ENCODE peak calls at places on chromosomes 7 and 10, in four cellular contexts. H, S, P and O are unnamed samples.

GRCh38 chr7:110386914-110387313 is 704.0 kb upstream of the LRRN3 start:
- DNase-seq in P (no peak), H (peak; percentile 85), S (peak; percentile 21), O (no peak)

GRCh38 chr10:129911451-129912160 is 52.5 kb downstream of the EBF3 start:
- DNase-seq in S (no peak), P (no peak), H (no peak), O (no peak)

GRCh38 chr10:30490289-30491000 is 56.5 kb downstream of the MAP3K8 start:
- DNase-seq in S (no peak), H (no peak), P (no peak), O (no peak)

GRCh38 chr10:58457761-58458616 is 54.7 kb upstream of the BICC1 start:
- DNase-seq in H (no peak), P (no peak), S (no peak), O (no peak)

GRCh38 chr7:144489504-144489903 is 86.0 kb upstream of the NOBOX start:
- DNase-seq in S (no peak), P (no peak), H (no peak), O (no peak)

GRCh38 chr7:139560678-139561077 is 37.2 kb downstream of the CLEC2L start:
- DNase-seq in P (no peak), S (no peak), H (no peak), O (no peak)

GRCh38 chr7:151590071-151590800 is 70.5 kb upstream of the RHEB start:
- DNase-seq in S (no peak), H (no peak), P (no peak), O (no peak)

GRCh38 chr10:131204406-131205152 is 106.9 kb downstream of the TCERG1L start:
- DNase-seq in S (no peak), P (no peak), H (no peak), O (no peak)

GRCh38 chr7:99752354-99752753 is 17.4 kb upstream of the CYP3A7 start:
- DNase-seq in P (no peak), H (peak; percentile 3), S (no peak), O (no peak)

GRCh38 chr7:33722383-33723096 is 182.8 kb upstream of the BMPER start:
- DNase-seq in P (no peak), H (peak; percentile 90), S (no peak), O (peak; percentile 10)

GRCh38 chr10:44992070-44992731 is 8.5 kb upstream of the ZNF22 start:
- DNase-seq in S (no peak), P (no peak), H (no peak), O (no peak)

GRCh38 chr10:83542774-83543291 is 596.5 kb upstream of the GHITM start:
- DNase-seq in H (no peak), S (no peak), P (no peak), O (peak; percentile 25)

GRCh38 chr7:27123477-27124053 is 7.0 kb downstream of the HOXA4 start:
- DNase-seq in S (peak; percentile 31), H (no peak), P (no peak), O (no peak)

GRCh38 chr10:125782055-125782454 is 6.4 kb upstream of the MMP21 start:
- DNase-seq in H (no peak), P (no peak), S (no peak), O (no peak)

GRCh38 chr10:72109619-72110215 is 21.4 kb upstream of the SPOCK2 start:
- DNase-seq in H (no peak), S (no peak), P (no peak), O (no peak)

GRCh38 chr7:27179503-27180430 is 5.3 kb downstream of the HOXA11 start:
- DNase-seq in S (peak; percentile 89), H (peak; percentile 90), P (peak; percentile 64), O (peak; percentile 62)

GRCh38 chr7:118590107-118590506 is 365.6 kb downstream of the ANKRD7 start:
- DNase-seq in S (peak; percentile 72), H (peak; percentile 12), P (peak; percentile 21), O (peak; percentile 41)

GRCh38 chr10:97226398-97226797 is 40.6 kb upstream of the SLIT1 start:
- DNase-seq in S (no peak), P (no peak), H (no peak), O (no peak)

GRCh38 chr7:128902761-128903585 is 7.5 kb downstream of the KCP start:
- DNase-seq in S (no peak), P (no peak), H (peak; percentile 25), O (no peak)

GRCh38 chr10:44713307-44713706 is 197.8 kb upstream of the TMEM72 start:
- DNase-seq in S (no peak), P (no peak), H (no peak), O (no peak)

GRCh38 chr7:129498021-129498420 is 4.3 kb upstream of the SMKR1 start:
- DNase-seq in P (no peak), H (no peak), S (no peak), O (no peak)

GRCh38 chr7:85262891-85263290 is 76.0 kb upstream of the SEMA3D start:
- DNase-seq in H (no peak), S (no peak), P (no peak), O (no peak)

GRCh38 chr10:14578060-14578952 is 196.4 kb downstream of the FAM107B start:
- DNase-seq in P (no peak), H (peak; percentile 83), S (peak; percentile 56), O (no peak)

GRCh38 chr10:82847242-82847641 is 972.2 kb downstream of the NRG3 start:
- DNase-seq in H (no peak), S (no peak), P (no peak), O (no peak)

GRCh38 chr7:82335927-82336326 is 107.7 kb downstream of the CACNA2D1 start:
- DNase-seq in P (no peak), S (peak; percentile 24), H (no peak), O (peak; percentile 60)

GRCh38 chr7:32479574-32480200 is 10.5 kb downstream of the LSM5 start:
- DNase-seq in S (peak; percentile 75), P (peak; percentile 57), H (peak; percentile 68), O (peak; percentile 61)

GRCh38 chr10:3892440-3893101 is 107.6 kb upstream of the KLF6 start:
- DNase-seq in S (no peak), P (no peak), H (peak; percentile 10), O (no peak)

GRCh38 chr10:101778781-101779543 is 3.0 kb upstream of the FGF8 start:
- DNase-seq in P (peak; percentile 62), H (no peak), S (peak; percentile 96), O (peak; percentile 91)

GRCh38 chr7:98399903-98400537 is 870 bp downstream of the BAIAP2L1 start:
- DNase-seq in P (no peak), S (peak; percentile 73), H (peak; percentile 50), O (peak; percentile 81)

GRCh38 chr7:134645935-134646334 is 718 bp upstream of the BPGM start:
- DNase-seq in H (peak; percentile 12), S (peak; percentile 6), P (peak; percentile 39), O (no peak)

GRCh38 chr7:44693641-44694313 is 54.9 kb upstream of the ZMIZ2 start:
- DNase-seq in H (no peak), S (no peak), P (no peak), O (no peak)

GRCh38 chr7:66921918-66922486 is 977 bp downstream of the TMEM248 start:
- DNase-seq in S (peak; percentile 25), P (peak; percentile 85), H (peak; percentile 18), O (peak; percentile 39)

GRCh38 chr7:150586068-150586777 is 19.0 kb downstream of the GIMAP4 start:
- DNase-seq in P (no peak), H (no peak), S (no peak), O (no peak)

GRCh38 chr7:75920431-75921161 is 5.6 kb downstream of the POR start:
- DNase-seq in H (peak; percentile 22), P (no peak), S (no peak), O (no peak)

GRCh38 chr7:82506702-82507101 is 63.1 kb upstream of the CACNA2D1 start:
- DNase-seq in P (no peak), S (no peak), H (no peak), O (no peak)

GRCh38 chr7:12686894-12687212 is 580 bp upstream of the ARL4A start:
- DNase-seq in H (no peak), S (no peak), P (no peak), O (no peak)

GRCh38 chr7:12684186-12684585 is 3.2 kb upstream of the ARL4A start:
- DNase-seq in H (no peak), S (no peak), P (no peak), O (no peak)

GRCh38 chr7:12686234-12686893 is 1.1 kb upstream of the ARL4A start:
- DNase-seq in S (peak; percentile 95), P (peak; percentile 85), H (peak; percentile 95), O (peak; percentile 82)

GRCh38 chr7:12684733-12685132 is 2.7 kb upstream of the ARL4A start:
- DNase-seq in S (no peak), H (no peak), P (no peak), O (no peak)

DNA sequence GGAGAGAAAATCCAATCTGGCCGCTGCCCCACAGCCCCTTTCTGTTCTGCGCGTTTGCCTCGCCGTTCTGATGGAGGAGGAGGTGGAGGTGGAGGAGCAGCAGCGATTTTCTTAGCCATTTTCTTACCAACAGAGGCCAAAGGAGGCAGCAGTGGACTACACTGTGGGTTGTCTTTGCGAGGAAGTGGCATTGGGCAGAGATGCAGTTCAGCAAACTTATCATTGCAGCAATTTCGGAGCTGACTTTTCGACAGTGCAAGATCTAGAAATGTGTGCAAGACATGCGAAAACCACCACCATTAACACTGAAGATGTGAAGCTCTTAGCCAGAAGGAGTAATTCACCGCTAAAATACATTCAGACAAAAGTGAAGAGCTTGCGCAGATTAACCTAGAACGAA is 1.9 kb upstream of the ARL4A start:
- DNase-seq in P (peak; percentile 7), H (peak; percentile 85), S (peak; percentile 88), O (peak; percentile 75)
- TF ChIP-seq CTCF in P (peak; percentile 20), H (peak; percentile 82), S (peak; percentile 73), O (peak; percentile 65)

DNA sequence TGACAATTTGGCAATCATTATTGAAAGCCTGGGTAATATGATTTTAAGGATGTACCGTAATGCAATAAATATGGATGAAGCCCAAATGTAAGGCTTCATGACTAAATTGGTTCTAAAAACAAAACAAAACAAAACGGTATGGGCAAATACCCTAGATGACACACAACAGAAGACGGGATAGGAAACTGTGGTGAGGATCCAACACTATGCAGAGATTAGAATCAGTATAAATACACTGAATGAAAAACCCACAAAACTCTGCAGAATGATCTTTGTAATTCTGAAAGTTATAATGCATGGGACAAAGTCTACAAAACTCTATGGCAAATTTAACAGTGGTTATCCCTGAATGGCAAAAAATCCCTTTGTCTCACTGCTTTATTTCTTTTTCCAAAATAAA is 57.6 kb downstream of the MALSU1 start:
- DNase-seq in H (peak; percentile 39), P (no peak), S (no peak), O (no peak)
- TF ChIP-seq EZH2phosphoT487 in H (no peak), P (no peak), S (no peak), O (no peak)

DNA sequence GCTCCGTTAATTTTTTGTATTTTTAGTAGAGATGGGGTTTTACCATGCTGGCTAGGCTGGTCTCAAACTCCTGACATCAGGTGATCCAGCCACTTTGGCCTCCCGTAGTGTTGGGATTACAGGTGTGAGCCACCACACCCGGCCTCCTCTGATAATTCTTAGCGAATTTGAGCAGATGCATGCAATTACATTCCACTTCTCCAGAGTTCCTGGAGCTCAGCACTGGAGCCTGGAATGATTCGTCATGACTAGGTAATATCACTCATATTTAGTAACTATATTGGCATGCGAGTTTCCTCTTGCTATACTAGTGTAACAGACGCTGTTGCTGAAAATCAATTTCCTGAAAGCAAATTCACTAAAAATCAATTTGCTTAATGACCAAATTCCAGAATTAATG is 86.8 kb downstream of the MKX start:
- DNase-seq in H (peak; percentile 75), S (no peak), P (no peak), O (no peak)
- H3K4me1 ChIP-seq in H (peaks cover 11% of the 10 kb centered on the region), S (no peaks in the 10 kb centered on the region), P (no peaks in the 10 kb centered on the region), O (peaks cover 7% of the 10 kb centered on the region)

DNA sequence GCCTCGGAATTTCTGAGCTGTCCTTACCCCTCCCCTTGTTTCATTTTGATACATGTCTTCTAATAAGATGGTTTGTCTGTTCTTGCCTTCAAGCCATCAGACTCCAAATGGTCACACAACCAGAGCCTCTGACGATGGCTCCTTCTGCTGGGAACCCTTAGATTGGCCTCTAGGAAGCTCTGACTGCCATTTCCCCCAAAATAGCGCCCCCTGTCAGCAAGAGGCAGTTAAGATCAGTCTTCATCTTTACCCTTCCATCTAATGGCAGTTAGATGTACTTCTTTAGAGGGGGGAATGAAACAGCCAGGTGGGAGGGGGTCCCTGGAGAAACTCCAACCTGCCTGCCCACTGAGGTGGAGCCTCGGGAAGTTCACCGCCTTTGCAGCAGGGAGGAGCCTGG is 85.8 kb upstream of the GPR22 start:
- DNase-seq in S (peak; percentile 28), P (peak; percentile 10), H (no peak), O (no peak)
- TF ChIP-seq CTCF in S (peak; percentile 62), P (peak; percentile 66), H (peak; percentile 40), O (no peak)